ENCODE peak calls at places on chromosomes 7 and 10, in five cellular contexts. I is upper lobe of left lung, G is sigmoid colon, L is breast epithelium, X is K562. M is an unnamed sample.

GRCh38 chr7:77532247-77532646 is 4.8 kb upstream of the PTPN12 start:
- DNase-seq in I (no peak), G (no peak), L (no peak), X (no peak), M (no peak)

GRCh38 chr10:24439935-24440334 is 231.0 kb downstream of the KIAA1217 start:
- DNase-seq in I (no peak), G (no peak), L (no peak), X (no peak), M (no peak)

GRCh38 chr10:28180654-28181053 is 122.2 kb downstream of the MPP7 start:
- DNase-seq in I (no peak), G (no peak), L (no peak), X (no peak), M (no peak)

GRCh38 chr7:22837308-22837707 is 14.7 kb upstream of the TOMM7 start:
- DNase-seq in I (no peak), G (no peak), L (no peak), X (no peak), M (no peak)

GRCh38 chr7:12369072-12369471 is 34.6 kb downstream of the VWDE start:
- DNase-seq in I (no peak), G (no peak), L (no peak), X (no peak), M (no peak)

GRCh38 chr10:101588879-101589278 is 758 bp downstream of the DPCD start:
- DNase-seq in I (no peak), G (no peak), L (no peak), X (peak), M (no peak)

GRCh38 chr7:711967-712600 is 14.4 kb upstream of the DNAAF5 start:
- DNase-seq in I (no peak), G (peak), L (no peak), X (no peak), M (peak)

GRCh38 chr7:22576941-22577927 is 77.2 kb upstream of the STEAP1B start:
- DNase-seq in I (peak), G (peak), L (no peak), X (no peak), M (no peak)

GRCh38 chr10:127266431-127266830 is 70.0 kb upstream of the INSYN2A start:
- DNase-seq in I (no peak), G (no peak), L (no peak), X (no peak), M (no peak)

GRCh38 chr10:88066876-88067275 is 203.5 kb downstream of the PTEN start:
- DNase-seq in I (peak), G (no peak), L (no peak), X (no peak), M (no peak)

GRCh38 chr10:45532501-45532900 is 140.1 kb downstream of the ZFAND4 start:
- DNase-seq in I (no peak), G (no peak), L (no peak), X (no peak), M (no peak)

GRCh38 chr10:111837985-111838384 is 345.6 kb downstream of the GPAM start:
- DNase-seq in I (no peak), G (no peak), L (no peak), X (no peak), M (no peak)

GRCh38 chr10:132146941-132147915 is 39.5 kb upstream of the DPYSL4 start:
- DNase-seq in I (no peak), G (peak), L (no peak), X (no peak), M (no peak)

GRCh38 chr7:1346533-1346805 is 112.8 kb downstream of the MICALL2 start:
- DNase-seq in I (no peak), G (no peak), L (no peak), X (no peak), M (no peak)

GRCh38 chr7:37578350-37578749 is 105.2 kb upstream of the GPR141 start:
- DNase-seq in I (no peak), G (no peak), L (no peak), X (no peak), M (no peak)

GRCh38 chr7:142583424-142583823 is 165.8 kb upstream of the PRSS1 start:
- DNase-seq in I (no peak), G (no peak), L (no peak), X (no peak), M (no peak)

GRCh38 chr7:157699357-157700013 is 362.7 kb downstream of the DNAJB6 start:
- DNase-seq in I (peak), G (peak), L (peak), X (no peak), M (no peak)

GRCh38 chr10:44774676-44775401 is 136.3 kb upstream of the TMEM72 start:
- DNase-seq in I (no peak), G (no peak), L (no peak), X (no peak), M (no peak)

GRCh38 chr7:431658-432111 is 88.0 kb downstream of the PDGFA start:
- DNase-seq in I (no peak), G (no peak), L (no peak), X (no peak), M (no peak)

GRCh38 chr10:104780946-104781345 is 139.9 kb downstream of the SORCS3 start:
- DNase-seq in I (no peak), G (no peak), L (no peak), X (no peak), M (no peak)

GRCh38 chr10:131896403-131896802 is 4.4 kb upstream of the PPP2R2D start:
- DNase-seq in I (no peak), G (no peak), L (no peak), X (no peak), M (no peak)

GRCh38 chr7:28490831-28491230 is 78.5 kb downstream of the CREB5 start:
- DNase-seq in I (no peak), G (no peak), L (no peak), X (no peak), M (no peak)

GRCh38 chr7:16847381-16847860 is 34.4 kb downstream of the AGR3 start:
- DNase-seq in I (peak), G (no peak), L (no peak), X (no peak), M (no peak)

GRCh38 chr10:79073784-79074432 is 5.1 kb downstream of the ZMIZ1 start:
- DNase-seq in I (no peak), G (peak), L (no peak), X (no peak), M (no peak)

GRCh38 chr10:73732931-73733623 is 11.1 kb upstream of the SEC24C start:
- DNase-seq in I (no peak), G (no peak), L (no peak), X (no peak), M (no peak)

GRCh38 chr10:63760034-63760707 is 239.0 kb downstream of the REEP3 start:
- DNase-seq in I (no peak), G (no peak), L (no peak), X (no peak), M (no peak)

GRCh38 chr7:87507446-87507845 is 32.0 kb upstream of the ABCB4 start:
- DNase-seq in I (no peak), G (no peak), L (no peak), X (no peak), M (no peak)

GRCh38 chr7:156001496-156002260 is 189.4 kb upstream of the SHH start:
- DNase-seq in I (no peak), G (no peak), L (peak), X (no peak), M (no peak)

GRCh38 chr7:149817836-149818535 is 20.2 kb upstream of the ZNF862 start:
- DNase-seq in I (no peak), G (no peak), L (no peak), X (no peak), M (no peak)

GRCh38 chr10:70510904-70511303 is 32.3 kb downstream of the PALD1 start:
- DNase-seq in I (no peak), G (no peak), L (no peak), X (no peak), M (no peak)

GRCh38 chr7:106110238-106110560 is 1.9 kb downstream of the SYPL1 start:
- DNase-seq in I (no peak), G (no peak), L (no peak), X (no peak), M (no peak)

GRCh38 chr7:101553018-101553770 is 75.9 kb downstream of the MYL10 start:
- DNase-seq in I (peak), G (peak), L (peak), X (no peak), M (no peak)

DNA sequence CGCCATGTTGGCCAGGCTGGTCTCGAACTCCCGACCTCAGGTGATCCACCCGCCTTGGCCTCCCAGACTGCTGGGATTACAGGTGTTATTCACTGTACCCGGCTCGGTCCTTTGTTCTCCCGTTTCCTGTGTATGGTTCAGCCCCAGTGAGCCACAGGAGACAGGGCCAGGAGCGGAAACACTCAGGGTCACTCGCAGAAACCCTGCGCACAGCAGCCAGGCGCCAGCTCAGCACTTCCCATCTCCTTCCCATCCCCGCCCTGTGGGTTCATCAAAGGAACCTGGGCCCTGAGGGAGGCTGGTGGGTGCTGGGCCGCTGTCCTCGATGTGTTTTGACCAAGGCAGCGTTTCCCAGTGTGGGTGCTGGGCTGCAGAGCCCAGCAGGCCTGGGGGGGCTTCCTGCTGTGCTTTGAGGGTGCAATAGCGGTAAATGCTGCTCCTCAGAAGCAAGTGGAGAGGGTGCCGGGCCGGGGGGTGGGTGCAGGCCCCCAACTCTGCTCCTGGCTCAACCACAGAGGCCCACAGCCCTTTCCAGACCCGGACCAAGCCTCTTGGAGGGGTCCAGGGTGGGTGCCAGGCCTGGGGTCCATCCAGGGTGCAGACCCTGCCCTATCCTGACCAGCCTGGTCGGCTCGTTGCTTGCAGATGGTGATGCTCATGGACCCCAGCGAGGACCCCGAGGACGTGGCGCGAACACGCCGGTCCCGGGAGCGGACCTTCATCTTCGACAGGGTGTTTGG is 15.3 kb upstream of the CHST12 start:
- DNase-seq in I (no peak), G (no peak), L (no peak), X (no peak), M (no peak)
- TF ChIP-seq POLR2AphosphoS5 in I (peak), G (no peak), L (no peak), X (no peak), M (no peak)

GRCh38 chr10:100373298-100374136 is 26.5 kb downstream of the SCD start:
- DNase-seq in I (peak), G (peak), L (peak), X (peak), M (peak)

GRCh38 chr10:100370976-100371706 is 24.1 kb downstream of the SCD start:
- DNase-seq in I (peak), G (peak), L (peak), X (peak), M (no peak)

GRCh38 chr10:100368721-100369120 is 21.7 kb downstream of the SCD start:
- DNase-seq in I (no peak), G (no peak), L (no peak), X (no peak), M (no peak)

GRCh38 chr10:100372415-100373297 is 25.6 kb downstream of the SCD start:
- DNase-seq in I (no peak), G (no peak), L (no peak), X (no peak), M (no peak)

GRCh38 chr10:100370561-100370975 is 23.5 kb downstream of the SCD start:
- DNase-seq in I (peak), G (no peak), L (no peak), X (no peak), M (no peak)
- TF ChIP-seq POLR2A in I (no peak), G (no peak), L (no peak), X (no peak), M (no peak)

GRCh38 chr10:100185364-100186252 is at the start of gene ERLIN1:
- DNase-seq in I (peak), G (peak), L (peak), X (peak), M (peak)

GRCh38 chr10:100184426-100185219 is 1.2 kb downstream of the ERLIN1 start:
- DNase-seq in I (peak), G (no peak), L (no peak), X (peak), M (no peak)

GRCh38 chr10:100182281-100182680 is 3.5 kb downstream of the ERLIN1 start:
- DNase-seq in I (peak), G (no peak), L (no peak), X (no peak), M (no peak)

GRCh38 chr10:100182908-100183307 is 2.9 kb downstream of the ERLIN1 start:
- DNase-seq in I (no peak), G (no peak), L (no peak), X (no peak), M (no peak)

GRCh38 chr10:100183482-100183881 is 2.3 kb downstream of the ERLIN1 start:
- DNase-seq in I (no peak), G (no peak), L (no peak), X (no peak), M (no peak)
- TF ChIP-seq POLR2AphosphoS5 in I (no peak), G (no peak), L (no peak), X (no peak), M (no peak)

DNA sequence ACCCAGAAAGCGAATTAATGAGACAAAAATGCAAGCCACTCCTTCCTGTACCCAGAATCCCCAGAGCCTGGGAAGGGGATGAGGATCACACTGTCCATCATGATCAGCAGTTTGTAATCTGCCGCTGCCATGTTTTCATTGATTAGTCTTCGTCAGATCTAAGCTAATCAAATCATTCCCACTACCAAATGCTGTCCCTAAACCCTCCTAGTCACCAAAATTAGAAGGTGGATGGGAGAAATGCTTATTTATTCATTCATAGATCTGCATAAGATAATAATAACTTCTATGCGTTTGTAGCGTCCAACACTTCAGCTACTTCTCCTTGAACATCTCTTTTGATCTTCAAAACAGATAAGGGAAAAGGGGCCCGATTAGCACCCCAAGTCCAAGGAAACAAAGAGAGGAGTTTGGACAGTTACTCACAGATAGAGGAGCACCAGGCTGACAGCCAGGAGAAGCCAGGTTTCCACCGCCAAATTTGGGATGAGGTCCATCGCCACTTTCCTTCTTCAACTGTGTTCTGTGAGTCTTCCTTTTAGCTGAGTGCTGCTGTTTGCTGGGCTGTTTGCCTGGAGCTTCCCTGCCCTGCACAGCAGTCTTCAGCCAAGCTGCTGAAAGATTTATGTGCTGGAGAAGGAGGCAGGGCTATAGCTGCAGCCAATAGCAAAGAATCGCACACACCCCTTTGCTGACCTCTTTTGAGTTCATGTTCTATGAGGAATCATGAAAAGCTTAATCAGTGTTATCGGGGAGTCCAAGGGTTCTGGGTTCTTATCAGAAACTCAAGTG is at the start of gene CYP3A5:
- DNase-seq in I (no peak), G (peak), L (no peak), X (peak), M (no peak)
- TF ChIP-seq POLR2A in I (no peak), G (peak), L (no peak), X (peak), M (no peak)

DNA sequence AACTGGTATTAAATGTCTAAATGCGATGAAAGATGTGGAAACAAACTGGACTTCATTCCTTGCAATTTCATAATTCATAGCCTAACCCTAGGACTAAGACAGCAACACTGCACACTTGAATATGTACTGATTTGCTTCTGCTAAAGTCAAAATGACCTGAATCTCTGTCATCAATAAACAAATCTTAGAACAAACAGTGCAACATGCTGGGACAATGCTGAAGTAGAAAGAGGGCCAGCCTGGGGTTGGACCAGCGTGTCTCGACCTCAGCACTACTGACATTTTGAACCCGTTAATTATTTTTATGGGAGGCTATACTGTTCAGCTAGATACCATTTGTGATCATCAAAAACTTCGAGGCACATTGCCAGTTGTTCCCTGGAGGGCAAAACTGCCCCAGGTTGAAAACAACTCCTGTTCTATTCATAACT is 47.1 kb downstream of the MYOF start:
- DNase-seq in I (no peak), G (peak), L (no peak), X (no peak), M (no peak)
- TF ChIP-seq POLR2AphosphoS5 in I (no peak), G (peak), L (peak), X (no peak), M (no peak)

M was measured in GM12891.